ENCODE peak calls at places on chromosomes 6 and 20, in ten cellular contexts. One of them, this sample, is unnamed.
A peak's percentile ranks its signal among the peaks of the same experiment; 100 is the strongest.

GRCh38 chr6:150395388-150396009 is 26.7 kb downstream of the IYD start:
- DNase-seq in heart right ventricle: no peak
- DNase-seq in kidney: no peak
- DNase-seq in hepatocyte: peak; percentile 82
- DNase-seq in upper lobe of right lung: no peak
- DNase-seq in brain microvascular endothelial cell: peak; percentile 65
- DNase-seq in testis: peak; percentile 81
- DNase-seq in transverse colon: peak; percentile 35
- DNase-seq in HCT116: peak; percentile 49
- DNase-seq in CD8-positive, alpha-beta memory T cell: peak; percentile 4
- DNase-seq in this sample: peak; percentile 44

GRCh38 chr6:55496201-55496600 is 82.8 kb downstream of the HMGCLL1 start:
- DNase-seq in kidney: no peak
- DNase-seq in brain microvascular endothelial cell: no peak
- DNase-seq in testis: no peak
- DNase-seq in CD8-positive, alpha-beta memory T cell: no peak
- DNase-seq in HCT116: no peak
- DNase-seq in transverse colon: no peak
- DNase-seq in upper lobe of right lung: no peak
- DNase-seq in hepatocyte: no peak
- DNase-seq in heart right ventricle: no peak
- DNase-seq in this sample: no peak

GRCh38 chr20:60250251-60250650 is 292.0 kb downstream of the CDH26 start:
- DNase-seq in transverse colon: no peak
- DNase-seq in brain microvascular endothelial cell: no peak
- DNase-seq in CD8-positive, alpha-beta memory T cell: no peak
- DNase-seq in kidney: no peak
- DNase-seq in heart right ventricle: no peak
- DNase-seq in hepatocyte: no peak
- DNase-seq in testis: no peak
- DNase-seq in HCT116: no peak
- DNase-seq in upper lobe of right lung: no peak
- DNase-seq in this sample: no peak

GRCh38 chr6:44527961-44528644 is 140.6 kb downstream of the CDC5L start:
- DNase-seq in upper lobe of right lung: no peak
- DNase-seq in kidney: no peak
- DNase-seq in brain microvascular endothelial cell: no peak
- DNase-seq in CD8-positive, alpha-beta memory T cell: no peak
- DNase-seq in transverse colon: no peak
- DNase-seq in HCT116: no peak
- DNase-seq in testis: no peak
- DNase-seq in hepatocyte: no peak
- DNase-seq in heart right ventricle: no peak
- DNase-seq in this sample: no peak

GRCh38 chr20:38874460-38875169 is 51.6 kb upstream of the FAM83D start:
- DNase-seq in HCT116: no peak
- DNase-seq in hepatocyte: no peak
- DNase-seq in testis: no peak
- DNase-seq in CD8-positive, alpha-beta memory T cell: peak; percentile 35
- DNase-seq in heart right ventricle: no peak
- DNase-seq in upper lobe of right lung: no peak
- DNase-seq in kidney: no peak
- DNase-seq in transverse colon: peak; percentile 27
- DNase-seq in brain microvascular endothelial cell: no peak
- DNase-seq in this sample: no peak

GRCh38 chr6:166112580-166112979 is 55.1 kb downstream of the TBXT start:
- DNase-seq in testis: no peak
- DNase-seq in heart right ventricle: no peak
- DNase-seq in transverse colon: no peak
- DNase-seq in brain microvascular endothelial cell: peak; percentile 90
- DNase-seq in HCT116: no peak
- DNase-seq in upper lobe of right lung: no peak
- DNase-seq in hepatocyte: peak; percentile 57
- DNase-seq in CD8-positive, alpha-beta memory T cell: no peak
- DNase-seq in kidney: no peak
- DNase-seq in this sample: peak; percentile 91

GRCh38 chr6:106125925-106126435 is 39.8 kb downstream of the PRDM1 start:
- DNase-seq in brain microvascular endothelial cell: no peak
- DNase-seq in CD8-positive, alpha-beta memory T cell: no peak
- DNase-seq in hepatocyte: peak; percentile 41
- DNase-seq in testis: no peak
- DNase-seq in upper lobe of right lung: no peak
- DNase-seq in transverse colon: peak; percentile 65
- DNase-seq in HCT116: no peak
- DNase-seq in heart right ventricle: no peak
- DNase-seq in kidney: no peak
- DNase-seq in this sample: no peak

GRCh38 chr20:29408034-29408695 is 1849.3 kb upstream of the DEFB115 start:
- DNase-seq in brain microvascular endothelial cell: no peak
- DNase-seq in kidney: peak; percentile 58
- DNase-seq in CD8-positive, alpha-beta memory T cell: no peak
- DNase-seq in upper lobe of right lung: no peak
- DNase-seq in hepatocyte: peak; percentile 11
- DNase-seq in testis: peak; percentile 14
- DNase-seq in HCT116: no peak
- DNase-seq in heart right ventricle: no peak
- DNase-seq in transverse colon: no peak
- DNase-seq in this sample: no peak

GRCh38 chr20:11499235-11499634 is 418.5 kb upstream of the BTBD3 start:
- DNase-seq in HCT116: no peak
- DNase-seq in upper lobe of right lung: no peak
- DNase-seq in transverse colon: no peak
- DNase-seq in heart right ventricle: no peak
- DNase-seq in testis: no peak
- DNase-seq in hepatocyte: no peak
- DNase-seq in CD8-positive, alpha-beta memory T cell: no peak
- DNase-seq in kidney: no peak
- DNase-seq in brain microvascular endothelial cell: no peak
- DNase-seq in this sample: no peak

GRCh38 chr20:33914871-33915270 is 78.8 kb upstream of the RALY start:
- DNase-seq in testis: no peak
- DNase-seq in brain microvascular endothelial cell: peak; percentile 88
- DNase-seq in CD8-positive, alpha-beta memory T cell: no peak
- DNase-seq in hepatocyte: no peak
- DNase-seq in kidney: no peak
- DNase-seq in heart right ventricle: no peak
- DNase-seq in upper lobe of right lung: no peak
- DNase-seq in HCT116: peak; percentile 66
- DNase-seq in transverse colon: no peak
- DNase-seq in this sample: no peak

GRCh38 chr6:12037803-12038202 is 25.7 kb downstream of the HIVEP1 start:
- DNase-seq in kidney: no peak
- DNase-seq in CD8-positive, alpha-beta memory T cell: no peak
- DNase-seq in heart right ventricle: no peak
- DNase-seq in HCT116: no peak
- DNase-seq in brain microvascular endothelial cell: no peak
- DNase-seq in testis: no peak
- DNase-seq in upper lobe of right lung: no peak
- DNase-seq in hepatocyte: no peak
- DNase-seq in transverse colon: no peak
- DNase-seq in this sample: no peak

GRCh38 chr6:130148181-130148580 is 74.6 kb downstream of the SAMD3 start:
- DNase-seq in transverse colon: no peak
- DNase-seq in upper lobe of right lung: no peak
- DNase-seq in HCT116: no peak
- DNase-seq in testis: no peak
- DNase-seq in CD8-positive, alpha-beta memory T cell: no peak
- DNase-seq in heart right ventricle: no peak
- DNase-seq in kidney: no peak
- DNase-seq in hepatocyte: no peak
- DNase-seq in brain microvascular endothelial cell: no peak
- DNase-seq in this sample: no peak

GRCh38 chr6:130713144-130713543 is 114.1 kb upstream of the SMLR1 start:
- DNase-seq in heart right ventricle: no peak
- DNase-seq in upper lobe of right lung: no peak
- DNase-seq in transverse colon: no peak
- DNase-seq in testis: no peak
- DNase-seq in HCT116: no peak
- DNase-seq in hepatocyte: peak; percentile 28
- DNase-seq in brain microvascular endothelial cell: no peak
- DNase-seq in kidney: no peak
- DNase-seq in CD8-positive, alpha-beta memory T cell: no peak
- DNase-seq in this sample: no peak

GRCh38 chr6:26555505-26556262 is 17.5 kb downstream of the HMGN4 start:
- DNase-seq in CD8-positive, alpha-beta memory T cell: no peak
- DNase-seq in kidney: no peak
- DNase-seq in heart right ventricle: no peak
- DNase-seq in testis: no peak
- DNase-seq in HCT116: no peak
- DNase-seq in hepatocyte: peak; percentile 32
- DNase-seq in brain microvascular endothelial cell: no peak
- DNase-seq in upper lobe of right lung: no peak
- DNase-seq in transverse colon: no peak
- DNase-seq in this sample: no peak
- H3K4me3 ChIP-seq in CD8-positive, alpha-beta memory T cell: peak overlapping the region; percentile 18
- H3K4me3 ChIP-seq in kidney: no peak overlapping the region
- H3K4me3 ChIP-seq in heart right ventricle: no peak overlapping the region
- H3K4me3 ChIP-seq in testis: peak overlapping the region; percentile 4
- H3K4me3 ChIP-seq in HCT116: no peak overlapping the region
- H3K4me3 ChIP-seq in hepatocyte: peak overlapping the region; percentile 15
- H3K4me3 ChIP-seq in brain microvascular endothelial cell: peak overlapping the region; percentile 59
- H3K4me3 ChIP-seq in upper lobe of right lung: no peak overlapping the region
- H3K4me3 ChIP-seq in transverse colon: no peak overlapping the region
- H3K4me3 ChIP-seq in this sample: no peak overlapping the region

GRCh38 chr6:31948306-31948705 is 2.4 kb downstream of the CFB start:
- DNase-seq in CD8-positive, alpha-beta memory T cell: no peak
- DNase-seq in heart right ventricle: no peak
- DNase-seq in HCT116: no peak
- DNase-seq in brain microvascular endothelial cell: no peak
- DNase-seq in upper lobe of right lung: no peak
- DNase-seq in testis: no peak
- DNase-seq in hepatocyte: no peak
- DNase-seq in kidney: no peak
- DNase-seq in transverse colon: no peak
- DNase-seq in this sample: no peak

GRCh38 chr6:31949926-31950548 is 4.1 kb downstream of the CFB start:
- DNase-seq in heart right ventricle: no peak
- DNase-seq in transverse colon: no peak
- DNase-seq in hepatocyte: no peak
- DNase-seq in brain microvascular endothelial cell: no peak
- DNase-seq in kidney: no peak
- DNase-seq in testis: no peak
- DNase-seq in HCT116: no peak
- DNase-seq in upper lobe of right lung: no peak
- DNase-seq in CD8-positive, alpha-beta memory T cell: no peak
- DNase-seq in this sample: no peak

GRCh38 chr6:31947070-31947675 is 1.3 kb downstream of the CFB start:
- DNase-seq in testis: no peak
- DNase-seq in CD8-positive, alpha-beta memory T cell: no peak
- DNase-seq in HCT116: no peak
- DNase-seq in heart right ventricle: no peak
- DNase-seq in transverse colon: no peak
- DNase-seq in upper lobe of right lung: no peak
- DNase-seq in hepatocyte: no peak
- DNase-seq in kidney: no peak
- DNase-seq in brain microvascular endothelial cell: no peak
- DNase-seq in this sample: no peak

GRCh38 chr6:31947864-31948263 is 2.0 kb downstream of the CFB start:
- DNase-seq in CD8-positive, alpha-beta memory T cell: no peak
- DNase-seq in HCT116: no peak
- DNase-seq in kidney: no peak
- DNase-seq in brain microvascular endothelial cell: no peak
- DNase-seq in testis: no peak
- DNase-seq in transverse colon: no peak
- DNase-seq in heart right ventricle: no peak
- DNase-seq in hepatocyte: no peak
- DNase-seq in upper lobe of right lung: no peak
- DNase-seq in this sample: no peak

DNA sequence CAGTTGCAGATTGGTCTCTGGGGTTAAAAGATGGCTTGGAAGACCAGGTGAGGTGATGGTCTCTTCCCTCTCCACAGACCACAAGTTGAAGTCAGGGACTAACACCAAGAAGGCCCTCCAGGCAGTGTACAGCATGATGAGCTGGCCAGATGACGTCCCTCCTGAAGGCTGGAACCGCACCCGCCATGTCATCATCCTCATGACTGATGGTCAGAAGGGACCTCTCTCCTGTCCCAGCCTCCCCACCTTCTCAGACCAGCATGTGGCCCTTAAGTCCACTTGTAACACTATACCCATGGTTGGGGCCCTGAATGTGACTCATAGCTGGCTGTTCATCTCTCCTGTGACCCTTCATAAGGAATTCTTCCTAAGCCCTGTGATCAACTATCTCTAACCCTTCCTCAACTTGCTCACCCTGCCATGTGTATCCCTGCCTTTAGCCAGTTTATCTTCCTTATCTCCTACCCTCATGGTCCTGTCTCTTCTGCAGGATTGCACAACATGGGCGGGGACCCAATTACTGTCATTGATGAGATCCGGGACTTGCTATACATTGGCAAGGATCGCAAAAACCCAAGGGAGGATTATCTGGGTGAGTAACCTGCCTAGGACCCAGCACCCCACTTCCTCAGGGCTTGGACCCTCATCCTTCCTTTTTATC is 3.0 kb downstream of the CFB start:
- DNase-seq in HCT116: no peak
- DNase-seq in transverse colon: no peak
- DNase-seq in hepatocyte: no peak
- DNase-seq in CD8-positive, alpha-beta memory T cell: no peak
- DNase-seq in kidney: no peak
- DNase-seq in upper lobe of right lung: no peak
- DNase-seq in heart right ventricle: no peak
- DNase-seq in testis: no peak
- DNase-seq in brain microvascular endothelial cell: peak; percentile 30
- DNase-seq in this sample: no peak
- H3K27ac ChIP-seq in HCT116: no peak overlapping the region
- H3K27ac ChIP-seq in transverse colon: no peak overlapping the region
- H3K27ac ChIP-seq in hepatocyte: no peak overlapping the region
- H3K27ac ChIP-seq in CD8-positive, alpha-beta memory T cell: no peak overlapping the region
- H3K27ac ChIP-seq in kidney: no peak overlapping the region
- H3K27ac ChIP-seq in upper lobe of right lung: no peak overlapping the region
- H3K27ac ChIP-seq in heart right ventricle: no peak overlapping the region
- H3K27ac ChIP-seq in testis: no peak overlapping the region
- H3K27ac ChIP-seq in brain microvascular endothelial cell: no peak overlapping the region
- H3K27ac ChIP-seq in this sample: no peak overlapping the region

DNA sequence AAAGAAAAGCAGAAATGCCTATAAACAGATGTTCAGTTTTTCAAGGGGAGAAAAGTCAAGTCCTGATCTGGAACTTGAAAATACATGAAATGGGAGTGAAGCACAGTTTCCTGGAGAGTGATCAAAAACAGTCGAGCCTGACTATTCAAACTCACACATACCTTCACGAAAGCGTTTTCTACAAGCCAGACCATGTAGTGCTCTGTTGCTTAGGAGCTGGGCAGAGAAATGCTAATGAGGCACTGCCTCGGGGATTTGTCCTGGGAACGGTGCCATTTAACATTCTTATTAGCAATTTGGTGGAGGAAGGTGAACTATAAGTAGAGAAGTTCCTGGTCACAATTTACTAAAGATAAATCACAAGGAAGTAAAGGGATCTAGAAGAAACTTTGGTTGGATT is 5.9 kb downstream of the NHSL1 start:
- DNase-seq in brain microvascular endothelial cell: peak; percentile 25
- DNase-seq in testis: no peak
- DNase-seq in CD8-positive, alpha-beta memory T cell: no peak
- DNase-seq in transverse colon: no peak
- DNase-seq in upper lobe of right lung: no peak
- DNase-seq in HCT116: no peak
- DNase-seq in kidney: no peak
- DNase-seq in heart right ventricle: no peak
- DNase-seq in hepatocyte: peak; percentile 26
- DNase-seq in this sample: no peak
- H3K36me3 ChIP-seq in brain microvascular endothelial cell: peaks cover 5% of the 10 kb centered on the region
- H3K36me3 ChIP-seq in testis: no peaks in the 10 kb centered on the region
- H3K36me3 ChIP-seq in CD8-positive, alpha-beta memory T cell: no peaks in the 10 kb centered on the region
- H3K36me3 ChIP-seq in transverse colon: no peaks in the 10 kb centered on the region
- H3K36me3 ChIP-seq in upper lobe of right lung: no peaks in the 10 kb centered on the region
- H3K36me3 ChIP-seq in HCT116: no peaks in the 10 kb centered on the region
- H3K36me3 ChIP-seq in kidney: no peaks in the 10 kb centered on the region
- H3K36me3 ChIP-seq in heart right ventricle: no peaks in the 10 kb centered on the region
- H3K36me3 ChIP-seq in hepatocyte: no peaks in the 10 kb centered on the region
- H3K36me3 ChIP-seq in this sample: peaks cover 15% of the 10 kb centered on the region

GRCh38 chr6:14240411-14241166 is 123.0 kb downstream of the CD83 start:
- DNase-seq in HCT116: no peak
- DNase-seq in kidney: no peak
- DNase-seq in brain microvascular endothelial cell: no peak
- DNase-seq in upper lobe of right lung: no peak
- DNase-seq in transverse colon: no peak
- DNase-seq in CD8-positive, alpha-beta memory T cell: no peak
- DNase-seq in testis: no peak
- DNase-seq in heart right ventricle: no peak
- DNase-seq in hepatocyte: no peak
- DNase-seq in this sample: no peak
- H3K4me3 ChIP-seq in HCT116: no peak overlapping the region
- H3K4me3 ChIP-seq in kidney: no peak overlapping the region
- H3K4me3 ChIP-seq in brain microvascular endothelial cell: no peak overlapping the region
- H3K4me3 ChIP-seq in upper lobe of right lung: no peak overlapping the region
- H3K4me3 ChIP-seq in transverse colon: no peak overlapping the region
- H3K4me3 ChIP-seq in CD8-positive, alpha-beta memory T cell: no peak overlapping the region
- H3K4me3 ChIP-seq in testis: no peak overlapping the region
- H3K4me3 ChIP-seq in heart right ventricle: no peak overlapping the region
- H3K4me3 ChIP-seq in hepatocyte: no peak overlapping the region
- H3K4me3 ChIP-seq in this sample: no peak overlapping the region